ENCODE peak calls at places on chromosomes 4 and X, in five cellular contexts. E is K562, S is IMR-90, C is HCT116, R is neural progenitor cell. Y is an unnamed sample.

GRCh38 chr4:29581469-29581868 is 1138.7 kb upstream of the PCDH7 start:
- DNase-seq in C (no peak), R (no peak), E (no peak), S (peak; percentile 31), Y (peak; percentile 39)

GRCh38 chr4:186587416-186588018 is 32.1 kb upstream of the MTNR1A start:
- DNase-seq in C (peak; percentile 21), R (peak; percentile 75), S (peak; percentile 65), E (peak; percentile 79), Y (peak; percentile 75)

GRCh38 chrX:20967725-20968124 is 406.5 kb upstream of the CNKSR2 start:
- DNase-seq in E (no peak), S (no peak), R (no peak), C (no peak), Y (no peak)

GRCh38 chr4:144450526-144450925 is 195.4 kb upstream of the HHIP start:
- DNase-seq in R (no peak), S (no peak), E (no peak), C (no peak), Y (no peak)

GRCh38 chrX:21960569-21960968 is 20.1 kb downstream of the SMS start:
- DNase-seq in E (peak; percentile 37), R (no peak), S (no peak), C (no peak), Y (no peak)

GRCh38 chr4:80305466-80305865 is 30.1 kb upstream of the CFAP299 start:
- DNase-seq in C (no peak), R (no peak), E (no peak), S (peak; percentile 80), Y (no peak)

GRCh38 chr4:61070269-61070668 is 129.9 kb upstream of the ADGRL3 start:
- DNase-seq in R (no peak), S (no peak), C (no peak), E (no peak), Y (no peak)

GRCh38 chr4:81380364-81380853 is 91.3 kb downstream of the RASGEF1B start:
- DNase-seq in C (no peak), S (no peak), E (no peak), R (no peak), Y (no peak)

GRCh38 chr4:83054928-83055327 is 19.9 kb downstream of the COPS4 start:
- DNase-seq in E (no peak), R (no peak), C (peak; percentile 10), S (peak; percentile 15), Y (peak; percentile 13)

GRCh38 chrX:9873952-9874351 is 87.7 kb downstream of the SHROOM2 start:
- DNase-seq in R (peak; percentile 41), C (peak; percentile 10), E (peak; percentile 35), S (peak; percentile 49), Y (peak; percentile 47)

GRCh38 chr4:144174401-144175067 is 34.0 kb upstream of the GYPA start:
- DNase-seq in S (peak; percentile 59), E (peak; percentile 60), R (peak; percentile 67), C (peak; percentile 44), Y (peak; percentile 58)

GRCh38 chrX:46957299-46957698 is 45.1 kb downstream of the JADE3 start:
- DNase-seq in S (no peak), E (peak; percentile 6), R (no peak), C (no peak), Y (no peak)

GRCh38 chr4:113300384-113301011 is 251.0 kb downstream of the ANK2 start:
- DNase-seq in S (peak; percentile 90), R (no peak), C (peak; percentile 49), E (no peak), Y (peak; percentile 77)

GRCh38 chr4:143232277-143232676 is 47.6 kb downstream of the USP38 start:
- DNase-seq in R (no peak), C (no peak), S (no peak), E (no peak), Y (no peak)

GRCh38 chr4:10172278-10173038 is 55.9 kb upstream of the WDR1 start:
- DNase-seq in E (peak; percentile 53), S (no peak), C (no peak), R (no peak), Y (no peak)

GRCh38 chr4:113499696-113500095 is 261.8 kb downstream of the CAMK2D start:
- DNase-seq in R (no peak), C (no peak), S (peak; percentile 94), E (no peak), Y (peak; percentile 90)

GRCh38 chr4:169270156-169270809 is 473 bp downstream of the SH3RF1 start:
- DNase-seq in R (peak; percentile 71), E (peak; percentile 20), S (no peak), C (no peak), Y (peak; percentile 52)

GRCh38 chr4:1195894-1196401 is 23.6 kb upstream of the SPON2 start:
- DNase-seq in E (no peak), S (no peak), R (no peak), C (no peak), Y (no peak)

GRCh38 chr4:81786063-81786763 is 314.5 kb upstream of the RASGEF1B start:
- DNase-seq in S (no peak), R (no peak), C (no peak), E (peak; percentile 78), Y (peak; percentile 30)

GRCh38 chrX:24357101-24357500 is 3.3 kb upstream of the SUPT20HL1 start:
- DNase-seq in R (no peak), E (no peak), C (no peak), S (peak; percentile 21), Y (peak; percentile 10)

GRCh38 chr4:2262145-2262943 is 435 bp upstream of the MXD4 start:
- DNase-seq in E (peak; percentile 99), C (peak; percentile 97), S (peak; percentile 99), R (peak; percentile 100), Y (peak; percentile 100)

GRCh38 chr4:133969202-133969873 is 232.3 kb downstream of the PABPC4L start:
- DNase-seq in C (no peak), R (no peak), S (peak; percentile 20), E (peak; percentile 7), Y (peak; percentile 80)

GRCh38 chr4:101357751-101358150 is 10.4 kb upstream of the PPP3CA start:
- DNase-seq in E (no peak), R (no peak), S (peak; percentile 28), C (no peak), Y (no peak)

GRCh38 chr4:157121396-157121795 is 45.4 kb downstream of the GLRB start:
- DNase-seq in E (no peak), C (no peak), S (no peak), R (no peak), Y (no peak)

GRCh38 chr4:157114671-157115070 is 38.7 kb downstream of the GLRB start:
- DNase-seq in S (no peak), R (no peak), E (no peak), C (no peak), Y (no peak)

GRCh38 chr4:157115613-157116340 is 39.8 kb downstream of the GLRB start:
- DNase-seq in C (no peak), E (no peak), R (no peak), S (peak; percentile 77), Y (peak; percentile 67)
- H2AFZ ChIP-seq in C (peak overlapping the region; percentile 66), E (no peak overlapping the region), R (no peak overlapping the region), S (no peak overlapping the region), Y (no peak overlapping the region)

GRCh38 chrX:49147907-49148306 is 14.7 kb upstream of the MAGIX start:
- DNase-seq in E (peak; percentile 41), S (no peak), R (no peak), C (no peak), Y (no peak)
- TF ChIP-seq CTCF in E (no peak), S (no peak), R (no peak), C (no peak), Y (no peak)

DNA sequence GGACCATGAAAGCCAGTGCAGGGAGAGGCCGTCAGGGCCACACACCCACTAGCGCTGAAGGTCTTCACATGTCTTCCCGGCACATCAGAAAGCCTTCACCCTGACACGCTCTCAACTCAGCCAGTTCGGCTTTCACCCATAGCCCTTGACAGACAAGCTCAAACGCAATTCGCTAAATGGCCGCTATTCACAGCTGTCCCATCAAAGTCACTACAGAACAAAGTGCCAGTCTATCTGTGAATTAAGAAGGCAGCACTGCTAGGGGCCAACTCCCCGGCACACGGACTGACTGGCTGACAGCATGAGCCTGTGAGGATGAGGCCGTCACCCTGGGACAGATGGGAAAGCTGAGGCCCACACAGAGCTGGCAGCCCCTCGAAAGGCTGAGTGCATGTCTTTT is 45.7 kb downstream of the ACOX3 start:
- DNase-seq in R (no peak), E (no peak), C (no peak), S (no peak), Y (no peak)
- H3K27ac ChIP-seq in R (no peak overlapping the region), E (no peak overlapping the region), C (no peak overlapping the region), S (no peak overlapping the region), Y (no peak overlapping the region)

GRCh38 chrX:107935664-107936433 is 46.3 kb downstream of the TEX13B start:
- DNase-seq in R (peak; percentile 23), E (no peak), S (no peak), C (no peak), Y (peak; percentile 0)
- H2AFZ ChIP-seq in R (peak overlapping the region; percentile 84), E (no peak overlapping the region), S (peak overlapping the region; percentile 70), C (no peak overlapping the region), Y (peak overlapping the region; percentile 26)

GRCh38 chr4:21949073-21949457 is 493 bp upstream of the KCNIP4 start:
- DNase-seq in E (no peak), C (no peak), S (no peak), R (peak; percentile 46), Y (peak; percentile 9)
- TF ChIP-seq CTCF in E (no peak), C (no peak), S (no peak), R (no peak), Y (no peak)

GRCh38 chr4:129327637-129328036 is 231.7 kb downstream of the C4orf33 start:
- DNase-seq in C (no peak), E (no peak), S (no peak), R (no peak), Y (no peak)

GRCh38 chr4:129322947-129323346 is 227.0 kb downstream of the C4orf33 start:
- DNase-seq in E (no peak), S (no peak), C (no peak), R (peak; percentile 45), Y (no peak)

GRCh38 chr4:129328176-129328575 is 232.2 kb downstream of the C4orf33 start:
- DNase-seq in R (no peak), C (no peak), E (no peak), S (no peak), Y (no peak)

GRCh38 chr4:129323630-129324029 is 227.7 kb downstream of the C4orf33 start:
- DNase-seq in C (no peak), E (no peak), R (no peak), S (no peak), Y (no peak)

GRCh38 chr4:129326810-129327209 is 230.9 kb downstream of the C4orf33 start:
- DNase-seq in E (no peak), R (no peak), C (no peak), S (no peak), Y (no peak)
- H3K27ac ChIP-seq in E (no peak overlapping the region), R (no peak overlapping the region), C (no peak overlapping the region), S (no peak overlapping the region), Y (no peak overlapping the region)

DNA sequence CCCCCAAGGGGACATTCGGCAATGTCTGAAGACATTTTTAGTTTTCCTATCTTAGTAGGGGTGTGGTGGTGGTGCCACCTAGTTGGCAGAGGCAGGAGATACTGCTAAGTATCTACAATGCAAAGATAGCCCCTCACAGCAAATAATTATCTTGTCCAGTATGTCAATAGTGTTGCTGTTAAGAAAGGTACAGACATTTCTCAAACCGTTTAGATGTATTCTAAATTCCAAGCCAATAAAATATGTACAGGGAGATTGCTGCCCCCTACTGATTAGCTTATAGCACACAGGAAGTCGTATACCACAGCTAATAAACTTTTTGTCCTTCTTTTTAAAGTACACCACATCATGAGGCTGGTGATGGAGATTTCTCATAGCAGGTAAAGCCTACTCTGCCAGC is 260.5 kb downstream of the TMA16 start:
- DNase-seq in R (peak; percentile 5), E (no peak), S (peak; percentile 43), C (no peak), Y (peak; percentile 23)
- H2AFZ ChIP-seq in R (peak overlapping the region; percentile 12), E (no peak overlapping the region), S (no peak overlapping the region), C (peak overlapping the region; percentile 44), Y (no peak overlapping the region)